ENCODE peak calls at places on chromosomes 11 and 22, in six cellular contexts. C, D, P, B, X and Q are unnamed samples.

GRCh38 chr11:30346068-30346688 is 23.3 kb downstream of the ARL14EP start:
- DNase-seq in C (peak), D (no peak), X (peak), B (peak), P (no peak), Q (no peak)

GRCh38 chr11:73997120-73997772 is 11.6 kb downstream of the UCP3 start:
- DNase-seq in X (no peak), C (no peak), D (no peak), B (no peak), P (no peak), Q (no peak)

GRCh38 chr11:67356867-67357561 is 3.7 kb upstream of the POLD4 start:
- DNase-seq in B (peak), C (peak), D (peak), P (peak), X (no peak), Q (no peak)

GRCh38 chr11:119316017-119316728 is 757 bp downstream of the MCAM start:
- DNase-seq in D (peak), X (no peak), C (no peak), P (no peak), B (no peak), Q (peak)

GRCh38 chr11:111044751-111045407 is 200.6 kb upstream of the POU2AF2 start:
- DNase-seq in B (no peak), P (no peak), D (no peak), C (no peak), X (no peak), Q (no peak)

GRCh38 chr11:124402326-124402922 is 3.6 kb upstream of the OR8B3 start:
- DNase-seq in B (peak), D (peak), C (peak), P (peak), X (peak), Q (peak)

GRCh38 chr11:106305458-106305857 is 228.0 kb downstream of the AASDHPPT start:
- DNase-seq in D (no peak), B (no peak), C (no peak), X (no peak), P (peak), Q (no peak)

GRCh38 chr11:2521081-2521480 is 76.3 kb downstream of the KCNQ1 start:
- DNase-seq in C (no peak), D (no peak), B (no peak), P (no peak), X (no peak), Q (peak)

GRCh38 chr11:72643547-72643946 is 30.7 kb downstream of the PDE2A start:
- DNase-seq in D (peak), C (peak), X (peak), B (peak), P (no peak), Q (no peak)

GRCh38 chr11:72741849-72742521 is 10.2 kb downstream of the ARAP1 start:
- DNase-seq in D (no peak), P (no peak), X (no peak), B (no peak), C (no peak), Q (peak)

GRCh38 chr11:19201737-19202605 is at the start of gene CSRP3:
- DNase-seq in D (no peak), B (no peak), C (no peak), P (no peak), X (no peak), Q (no peak)

GRCh38 chr11:116696381-116696941 is 76.3 kb downstream of the BUD13 start:
- DNase-seq in X (no peak), P (no peak), B (no peak), D (peak), C (no peak), Q (no peak)

GRCh38 chr11:23897453-23898289 is 599.2 kb upstream of the LUZP2 start:
- DNase-seq in C (peak), D (no peak), B (peak), X (peak), P (no peak), Q (no peak)

GRCh38 chr11:113875414-113876073 is at the start of gene USP28:
- DNase-seq in B (peak), C (peak), P (peak), D (peak), X (peak), Q (peak)
- TF ChIP-seq CTCF in B (no peak), C (no peak), P (no peak), D (no peak), X (no peak), Q (no peak)

GRCh38 chr11:45929486-45930030 is 7.1 kb downstream of the LARGE2 start:
- DNase-seq in D (no peak), C (no peak), B (no peak), X (no peak), P (no peak), Q (no peak)

GRCh38 chr11:45931739-45932138 is 9.3 kb downstream of the LARGE2 start:
- DNase-seq in P (no peak), C (no peak), B (no peak), D (no peak), X (no peak), Q (no peak)

GRCh38 chr11:45930031-45930794 is 7.8 kb downstream of the LARGE2 start:
- DNase-seq in C (no peak), D (no peak), X (no peak), B (no peak), P (no peak), Q (peak)

GRCh38 chr11:45932217-45932616 is 9.8 kb downstream of the LARGE2 start:
- DNase-seq in D (no peak), P (no peak), B (no peak), X (no peak), C (no peak), Q (no peak)

GRCh38 chr11:45930951-45931563 is 8.6 kb downstream of the LARGE2 start:
- DNase-seq in B (no peak), C (no peak), X (no peak), D (no peak), P (no peak), Q (no peak)
- H3K4me3 ChIP-seq in B (no peak), C (no peak), X (no peak), D (no peak), P (no peak), Q (no peak)

DNA sequence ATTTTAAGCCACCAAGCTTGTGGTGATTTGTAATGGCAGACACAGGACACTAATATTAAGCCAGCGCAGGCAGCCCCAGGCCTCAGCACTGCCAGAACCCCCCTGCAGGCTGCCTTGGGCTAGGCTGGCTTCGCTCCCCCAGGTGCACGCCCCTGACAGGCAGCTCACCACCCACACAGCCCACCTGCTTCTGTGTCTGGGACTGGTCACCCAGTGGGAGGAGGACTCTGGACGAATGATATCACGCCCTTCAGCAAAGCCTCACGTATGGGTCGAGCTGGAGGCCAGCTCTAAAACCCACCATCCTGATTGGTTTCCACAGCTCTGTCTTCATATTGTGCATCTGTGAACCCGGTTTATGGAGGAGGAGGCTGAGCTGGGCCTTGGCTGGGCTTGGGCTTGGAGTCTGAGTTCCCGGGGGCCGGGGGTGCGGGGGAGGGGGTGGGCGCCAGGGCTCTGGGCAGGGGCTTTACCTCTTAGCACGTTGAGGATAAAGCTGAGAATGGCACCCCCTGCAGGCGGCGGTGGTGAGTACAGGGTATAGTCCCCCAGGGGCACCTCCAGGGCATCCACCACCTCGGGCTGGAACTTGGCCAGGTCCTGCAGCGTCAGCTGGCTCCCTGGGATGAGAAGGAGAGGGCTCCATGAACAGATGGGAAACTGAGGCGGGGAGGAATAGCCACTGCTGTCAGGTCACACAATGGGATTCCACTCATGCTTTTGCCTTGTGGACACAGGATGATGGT is 13.8 kb downstream of the GGT5 start:
- DNase-seq in C (no peak), D (no peak), B (no peak), X (no peak), P (peak), Q (no peak)
- TF ChIP-seq CTCF in C (peak), D (peak), B (peak), X (peak), P (no peak), Q (no peak)

DNA sequence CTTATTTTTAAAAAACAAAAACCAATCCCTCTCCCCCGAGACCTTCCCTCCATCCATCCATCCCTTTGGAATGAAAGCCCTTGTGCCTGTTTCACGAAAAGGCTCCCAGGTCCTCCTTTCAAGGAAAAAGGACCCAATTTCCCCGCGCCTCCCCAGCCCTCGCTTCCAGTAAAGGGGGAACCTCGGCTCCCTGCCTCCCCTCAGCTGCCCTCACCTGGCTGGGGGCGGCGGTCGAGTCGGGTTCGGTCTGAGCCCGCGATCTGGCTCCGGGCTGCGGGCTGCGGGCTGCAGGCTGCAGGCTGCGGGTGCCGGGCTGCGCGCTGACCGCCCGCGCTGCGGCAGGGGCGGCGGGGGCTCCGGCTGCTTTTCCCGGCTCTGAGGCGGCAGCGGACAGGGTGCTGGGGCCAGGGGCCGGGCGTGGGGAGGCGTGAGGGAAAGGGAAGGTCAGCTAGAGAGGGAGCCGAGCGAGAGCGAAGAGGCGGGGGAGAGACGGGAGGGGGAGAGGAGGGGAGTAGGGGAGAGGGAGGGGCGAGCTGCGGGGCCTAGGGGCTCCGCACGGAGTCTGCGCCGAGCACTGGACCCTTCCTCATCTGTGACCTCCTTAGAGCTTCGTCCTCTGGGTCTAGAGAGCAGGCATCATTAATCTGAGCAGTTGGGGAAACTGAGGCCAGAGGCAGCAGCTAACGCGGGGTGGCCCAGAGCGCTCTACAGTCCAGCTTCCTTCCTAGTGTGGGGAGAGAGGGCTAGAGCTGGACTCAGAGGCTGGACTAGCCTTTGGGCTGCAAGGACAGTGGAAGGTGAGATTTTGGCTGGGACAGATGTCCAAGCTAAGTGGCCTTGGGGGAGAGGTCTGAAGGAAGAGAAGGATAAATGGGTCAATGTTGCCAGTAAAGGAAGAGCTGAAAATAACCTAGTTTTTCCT is at the start of gene C1QTNF4:
- DNase-seq in B (no peak), C (no peak), P (no peak), X (no peak), D (no peak), Q (no peak)
- H3K4me3 ChIP-seq in B (peak), C (peak), P (no peak), X (peak), D (peak), Q (no peak)

DNA sequence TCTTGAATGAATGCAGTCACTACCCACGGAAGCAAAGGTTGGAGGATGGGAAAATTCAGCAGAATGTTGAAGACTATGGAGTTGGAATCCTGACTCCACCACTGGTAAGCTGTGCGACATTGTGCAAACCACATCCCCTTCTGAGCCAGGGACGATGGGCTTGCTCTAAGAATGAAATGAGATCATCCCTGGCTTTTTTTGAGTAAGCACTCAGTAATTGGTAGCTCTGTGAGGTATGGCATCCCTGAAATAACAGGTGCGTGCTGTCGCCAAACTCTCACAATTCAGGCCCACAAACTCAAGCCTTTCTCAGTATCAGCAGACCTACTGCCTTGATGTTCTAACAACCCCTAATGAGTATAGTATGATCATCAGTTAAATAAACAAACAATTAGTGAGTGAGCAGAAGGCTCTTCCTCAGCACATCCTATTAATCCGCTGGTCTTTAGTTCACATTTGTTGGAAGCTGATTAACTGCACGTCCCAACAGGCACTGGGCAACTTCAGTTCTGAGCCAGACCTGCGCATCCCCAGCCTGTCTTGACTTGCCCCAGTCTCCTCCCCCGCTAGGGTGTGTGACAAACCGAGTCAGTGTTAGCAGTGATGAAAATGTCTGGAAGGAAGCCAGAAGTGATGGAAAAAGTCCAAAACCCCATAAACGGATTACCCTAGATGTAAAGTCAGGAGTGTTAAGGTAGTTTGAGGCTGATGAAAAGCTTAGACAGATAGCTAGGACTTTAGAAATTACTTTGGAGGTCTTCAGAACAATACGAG is 235.5 kb downstream of the GRIK4 start:
- DNase-seq in X (no peak), D (no peak), B (no peak), P (no peak), C (peak), Q (no peak)
- TF ChIP-seq CTCF in X (no peak), D (no peak), B (no peak), P (no peak), C (no peak), Q (no peak)

GRCh38 chr11:44568358-44568705 is 2.9 kb downstream of the CD82 start:
- DNase-seq in P (no peak), C (no peak), X (no peak), B (no peak), D (no peak), Q (no peak)
- H3K4me3 ChIP-seq in P (no peak), C (no peak), X (no peak), B (no peak), D (no peak), Q (no peak)

GRCh38 chr11:25734592-25735211 is 597.2 kb upstream of the ANO3 start:
- DNase-seq in P (no peak), B (no peak), C (peak), D (no peak), X (peak), Q (no peak)
- TF ChIP-seq CTCF in P (no peak), B (no peak), C (peak), D (peak), X (peak), Q (no peak)

GRCh38 chr22:43860831-43861230 is 1.5 kb downstream of the SULT4A1 start:
- DNase-seq in X (no peak), B (no peak), D (peak), C (no peak), P (no peak), Q (no peak)

GRCh38 chr22:43861529-43861928 is 784 bp downstream of the SULT4A1 start:
- DNase-seq in C (peak), P (no peak), D (peak), X (no peak), B (no peak), Q (peak)

GRCh38 chr22:43860126-43860525 is 2.2 kb downstream of the SULT4A1 start:
- DNase-seq in X (no peak), P (no peak), B (no peak), D (peak), C (no peak), Q (peak)

GRCh38 chr22:43862882-43863202 is 529 bp upstream of the SULT4A1 start:
- DNase-seq in C (no peak), B (no peak), D (peak), X (no peak), P (no peak), Q (no peak)

GRCh38 chr22:43862074-43862881 is at the start of gene SULT4A1:
- DNase-seq in D (peak), X (no peak), B (no peak), C (peak), P (no peak), Q (no peak)
- H3K4me3 ChIP-seq in D (peak), X (peak), B (peak), C (peak), P (no peak), Q (no peak)

GRCh38 chr22:41367039-41367679 is 14.6 kb upstream of the TEF start:
- DNase-seq in C (peak), D (peak), X (peak), P (peak), B (peak), Q (peak)
- TF ChIP-seq CTCF in C (peak), D (peak), X (peak), P (no peak), B (no peak), Q (no peak)